ENCODE peak calls at places on chromosome 17, in nine cellular contexts. F, L, K, P, S, D, R, N and H are unnamed samples. For H3K27me3, the result is how much of the 10 kb centered on the place peaks cover.

GRCh38 chr17:78828470-78829185 is 12.0 kb downstream of the USP36 start:
- DNase-seq in F (no peak), L (no peak), K (no peak), P (no peak), S (no peak), D (no peak), R (no peak), N (no peak), H (no peak)

GRCh38 chr17:50301891-50302584 is 27.8 kb downstream of the TMEM92 start:
- DNase-seq in F (no peak), L (no peak), K (no peak), P (no peak), S (no peak), D (no peak), R (no peak), N (no peak), H (no peak)

GRCh38 chr17:74080936-74081335 is 122.5 kb upstream of the RPL38 start:
- DNase-seq in F (no peak), L (no peak), K (no peak), P (no peak), S (no peak), D (no peak), R (no peak), N (no peak), H (no peak)

GRCh38 chr17:66992911-66993310 is 28.4 kb downstream of the CACNG4 start:
- DNase-seq in F (no peak), L (no peak), K (no peak), P (no peak), S (no peak), D (no peak), R (no peak), N (no peak), H (no peak)

GRCh38 chr17:43356999-43357398 is 41.8 kb upstream of the ARL4D start:
- DNase-seq in F (no peak), L (no peak), K (no peak), P (no peak), S (peak), D (no peak), R (no peak), N (no peak), H (no peak)

GRCh38 chr17:37820313-37821024 is 75.6 kb upstream of the HNF1B start:
- DNase-seq in F (no peak), L (no peak), K (no peak), P (no peak), S (no peak), D (no peak), R (no peak), N (no peak), H (no peak)

GRCh38 chr17:31580331-31581021 is 189.0 kb downstream of the RAB11FIP4 start:
- DNase-seq in F (no peak), L (peak), K (no peak), P (no peak), S (no peak), D (no peak), R (no peak), N (peak), H (peak)

GRCh38 chr17:38451840-38452529 is 23.7 kb downstream of the ARHGAP23 start:
- DNase-seq in F (peak), L (no peak), K (peak), P (peak), S (no peak), D (peak), R (peak), N (no peak), H (no peak)

GRCh38 chr17:63973930-63974593 is 1.3 kb upstream of the SCN4A start:
- DNase-seq in F (no peak), L (no peak), K (no peak), P (no peak), S (peak), D (no peak), R (no peak), N (no peak), H (no peak)

GRCh38 chr17:69870091-69870530 is 204.9 kb upstream of the KCNJ16 start:
- DNase-seq in F (peak), L (no peak), K (no peak), P (no peak), S (no peak), D (no peak), R (peak), N (no peak), H (no peak)

GRCh38 chr17:55348749-55349354 is 72.8 kb downstream of the MMD start:
- DNase-seq in F (no peak), L (peak), K (no peak), P (no peak), S (peak), D (peak), R (no peak), N (peak), H (peak)

GRCh38 chr17:67013891-67014290 is 30.5 kb upstream of the CACNG1 start:
- DNase-seq in F (no peak), L (no peak), K (no peak), P (no peak), S (no peak), D (no peak), R (no peak), N (no peak), H (no peak)

GRCh38 chr17:4199818-4200402 is 56.9 kb downstream of the CYB5D2 start:
- DNase-seq in F (peak), L (no peak), K (no peak), P (no peak), S (no peak), D (no peak), R (no peak), N (no peak), H (no peak)

GRCh38 chr17:10051112-10051511 is 146.0 kb upstream of the RCVRN start:
- DNase-seq in F (no peak), L (no peak), K (no peak), P (no peak), S (no peak), D (no peak), R (no peak), N (no peak), H (no peak)
- H3K4me3 ChIP-seq in F (no peak), L (no peak), K (no peak), P (no peak), S (no peak), D (no peak), R (no peak), N (no peak), H (no peak)

GRCh38 chr17:41098476-41098875 is 534 bp upstream of the KRTAP4-8 start:
- DNase-seq in F (no peak), L (no peak), K (no peak), P (peak), S (no peak), D (no peak), R (no peak), N (no peak), H (no peak)

GRCh38 chr17:41101586-41102259 is at the start of gene KRTAP4-16:
- DNase-seq in F (no peak), L (no peak), K (no peak), P (no peak), S (no peak), D (no peak), R (no peak), N (no peak), H (no peak)

GRCh38 chr17:41100081-41100480 is 1.9 kb downstream of the KRTAP4-16 start:
- DNase-seq in F (no peak), L (no peak), K (no peak), P (no peak), S (no peak), D (no peak), R (no peak), N (no peak), H (no peak)

GRCh38 chr17:41103896-41104295 is 1.3 kb upstream of the KRTAP4-9 start:
- DNase-seq in F (no peak), L (no peak), K (no peak), P (no peak), S (no peak), D (no peak), R (no peak), N (no peak), H (no peak)

GRCh38 chr17:41098042-41098441 is at the start of gene KRTAP4-8:
- DNase-seq in F (no peak), L (no peak), K (no peak), P (no peak), S (no peak), D (no peak), R (no peak), N (no peak), H (no peak)
- H3K27me3 ChIP-seq in F (under half), L (under half), K (under half), P (under half), S (under half), D (under half), R (under half), N (under half), H (under half)

GRCh38 chr17:77186141-77186604 is 45.4 kb downstream of the SEC14L1 start:
- DNase-seq in F (no peak), L (no peak), K (no peak), P (no peak), S (no peak), D (no peak), R (no peak), N (no peak), H (no peak)
- H3K4me3 ChIP-seq in F (no peak), L (no peak), K (no peak), P (no peak), S (no peak), D (no peak), R (no peak), N (no peak), H (no peak)

GRCh38 chr17:29449865-29450671 is 59.9 kb downstream of the TAOK1 start:
- DNase-seq in F (no peak), L (no peak), K (no peak), P (no peak), S (no peak), D (no peak), R (no peak), N (no peak), H (no peak)

GRCh38 chr17:29445844-29446243 is 55.7 kb downstream of the TAOK1 start:
- DNase-seq in F (no peak), L (no peak), K (no peak), P (no peak), S (no peak), D (no peak), R (no peak), N (no peak), H (no peak)

GRCh38 chr17:29451338-29451737 is 61.2 kb downstream of the TAOK1 start:
- DNase-seq in F (no peak), L (no peak), K (no peak), P (no peak), S (no peak), D (no peak), R (no peak), N (no peak), H (no peak)
- H3K27me3 ChIP-seq in F (under half), L (under half), K (under half), P (under half), S (under half), D (under half), R (under half), N (under half), H (under half)

GRCh38 chr17:17072546-17072945 is 30.3 kb downstream of the MPRIP start:
- DNase-seq in F (no peak), L (no peak), K (peak), P (no peak), S (no peak), D (peak), R (no peak), N (no peak), H (no peak)
- H3K4me3 ChIP-seq in F (no peak), L (no peak), K (no peak), P (no peak), S (no peak), D (no peak), R (no peak), N (no peak), H (no peak)

DNA sequence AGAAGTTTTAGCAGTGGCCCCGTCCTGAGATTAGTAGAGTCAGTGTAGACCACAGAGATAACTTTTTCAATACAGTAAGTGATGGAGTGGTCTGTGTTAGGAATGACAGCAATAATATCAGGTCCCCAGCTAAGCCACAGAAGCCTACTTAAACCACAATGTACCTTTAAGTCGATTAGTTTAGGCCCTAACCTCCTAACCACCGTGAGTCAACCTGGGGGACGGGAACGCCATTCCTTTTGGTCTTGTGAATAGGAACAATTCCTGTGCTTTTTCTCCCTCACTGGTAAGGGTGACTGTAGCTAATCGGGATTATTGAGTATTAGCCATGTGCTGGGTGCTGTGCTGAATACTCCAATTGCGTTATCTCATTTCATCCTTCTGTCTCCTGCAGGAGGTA is 14.0 kb downstream of the YPEL2 start:
- DNase-seq in F (no peak), L (no peak), K (no peak), P (no peak), S (no peak), D (no peak), R (no peak), N (no peak), H (no peak)
- H3K27me3 ChIP-seq in F (under half), L (under half), K (under half), P (under half), S (under half), D (under half), R (under half), N (under half), H (under half)

GRCh38 chr17:29663155-29663554 is 40.4 kb upstream of the CORO6 start:
- DNase-seq in F (no peak), L (no peak), K (no peak), P (no peak), S (peak), D (no peak), R (no peak), N (no peak), H (no peak)
- H3K4me3 ChIP-seq in F (no peak), L (no peak), K (no peak), P (no peak), S (no peak), D (no peak), R (no peak), N (no peak), H (no peak)